ENCODE peak calls at places on chromosomes 16 and 17, in five cellular contexts. One of them, this sample, is unnamed.
A peak's percentile ranks its signal among the peaks of the same experiment; 100 is the strongest.

GRCh38 chr16:63613701-63614100 is 1508.2 kb downstream of the CDH11 start:
- DNase-seq in right atrium auricular region: no peak
- DNase-seq in mucosa of descending colon: no peak
- DNase-seq in H9: no peak
- DNase-seq in RWPE1: peak; percentile 26
- DNase-seq in this sample: no peak

GRCh38 chr17:65170839-65171238 is 33.7 kb downstream of the RGS9 start:
- DNase-seq in right atrium auricular region: peak; percentile 65
- DNase-seq in mucosa of descending colon: no peak
- DNase-seq in H9: no peak
- DNase-seq in RWPE1: no peak
- DNase-seq in this sample: no peak

GRCh38 chr17:31550389-31551056 is 159.0 kb downstream of the RAB11FIP4 start:
- DNase-seq in right atrium auricular region: no peak
- DNase-seq in mucosa of descending colon: no peak
- DNase-seq in H9: no peak
- DNase-seq in RWPE1: no peak
- DNase-seq in this sample: no peak

GRCh38 chr17:31858647-31859486 is at the start of gene COPRS:
- DNase-seq in right atrium auricular region: peak; percentile 86
- DNase-seq in mucosa of descending colon: peak; percentile 92
- DNase-seq in H9: peak; percentile 95
- DNase-seq in RWPE1: peak; percentile 93
- DNase-seq in this sample: peak; percentile 99

GRCh38 chr17:62627219-62627903 is at the start of gene MRC2:
- DNase-seq in right atrium auricular region: peak; percentile 87
- DNase-seq in mucosa of descending colon: peak; percentile 64
- DNase-seq in H9: peak; percentile 82
- DNase-seq in RWPE1: peak; percentile 65
- DNase-seq in this sample: peak; percentile 77

GRCh38 chr16:70730944-70731343 is 45.1 kb upstream of the MTSS2 start:
- DNase-seq in right atrium auricular region: no peak
- DNase-seq in mucosa of descending colon: no peak
- DNase-seq in H9: no peak
- DNase-seq in RWPE1: no peak
- DNase-seq in this sample: no peak

GRCh38 chr16:30509081-30509480 is 17.3 kb downstream of the ZNF768 start:
- DNase-seq in right atrium auricular region: no peak
- DNase-seq in mucosa of descending colon: no peak
- DNase-seq in H9: no peak
- DNase-seq in RWPE1: no peak
- DNase-seq in this sample: no peak

GRCh38 chr17:53166736-53167135 is 656.0 kb upstream of the KIF2B start:
- DNase-seq in right atrium auricular region: no peak
- DNase-seq in mucosa of descending colon: no peak
- DNase-seq in H9: no peak
- DNase-seq in RWPE1: no peak
- DNase-seq in this sample: no peak

GRCh38 chr16:68131813-68132706 is 46.9 kb downstream of the NFATC3 start:
- DNase-seq in right atrium auricular region: no peak
- DNase-seq in mucosa of descending colon: no peak
- DNase-seq in H9: no peak
- DNase-seq in RWPE1: no peak
- DNase-seq in this sample: no peak

DNA sequence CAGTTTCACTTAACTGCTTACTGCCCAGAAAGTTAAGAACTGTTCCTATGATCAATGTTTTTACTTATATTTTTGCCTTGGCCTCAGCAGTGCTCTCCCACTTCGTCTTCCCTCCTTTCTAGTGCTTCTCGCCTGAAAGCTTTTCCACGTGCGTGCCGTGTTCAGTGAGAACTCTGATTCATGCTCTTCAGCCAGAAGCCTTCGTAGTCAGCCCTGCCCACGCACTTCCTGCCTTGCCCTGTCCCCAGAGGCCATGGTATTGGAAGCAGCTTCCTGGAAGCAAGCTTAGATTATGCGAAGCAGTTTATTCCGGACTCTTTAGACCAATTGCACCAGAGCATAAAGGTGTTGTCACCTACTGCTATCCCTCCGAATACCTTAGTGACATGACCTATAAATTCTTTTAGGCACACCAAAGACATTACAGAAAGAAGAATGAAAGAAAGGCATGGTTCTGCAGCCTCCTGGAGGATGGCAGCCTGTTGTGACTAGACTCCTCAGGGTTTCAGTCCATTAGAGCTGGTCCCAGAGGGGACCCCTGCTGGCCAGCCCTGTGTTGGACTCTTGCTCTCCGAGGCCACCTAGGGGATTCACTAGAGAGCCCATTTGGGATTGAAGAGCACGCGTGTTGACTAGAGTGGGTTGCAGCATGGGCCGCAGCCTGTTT is 105.2 kb downstream of the RPTOR start:
- DNase-seq in right atrium auricular region: peak; percentile 89
- DNase-seq in mucosa of descending colon: no peak
- DNase-seq in H9: peak; percentile 85
- DNase-seq in RWPE1: peak; percentile 62
- DNase-seq in this sample: peak; percentile 45
- TF ChIP-seq CTCF in right atrium auricular region: peak; percentile 51
- TF ChIP-seq CTCF in mucosa of descending colon: no peak
- TF ChIP-seq CTCF in H9: peak; percentile 76
- TF ChIP-seq CTCF in RWPE1: no peak
- TF ChIP-seq CTCF in this sample: peak; percentile 48

GRCh38 chr16:26710475-26710874 is 356.3 kb upstream of the C16orf82 start:
- DNase-seq in right atrium auricular region: no peak
- DNase-seq in mucosa of descending colon: no peak
- DNase-seq in H9: no peak
- DNase-seq in RWPE1: no peak
- DNase-seq in this sample: no peak
- TF ChIP-seq CTCF in right atrium auricular region: no peak
- TF ChIP-seq CTCF in mucosa of descending colon: no peak
- TF ChIP-seq CTCF in H9: no peak
- TF ChIP-seq CTCF in RWPE1: no peak
- TF ChIP-seq CTCF in this sample: no peak

GRCh38 chr17:4160294-4160859 is 17.4 kb downstream of the CYB5D2 start:
- DNase-seq in right atrium auricular region: no peak
- DNase-seq in mucosa of descending colon: no peak
- DNase-seq in H9: no peak
- DNase-seq in RWPE1: peak; percentile 13
- DNase-seq in this sample: no peak

GRCh38 chr17:4159761-4160160 is 16.8 kb downstream of the CYB5D2 start:
- DNase-seq in right atrium auricular region: no peak
- DNase-seq in mucosa of descending colon: no peak
- DNase-seq in H9: no peak
- DNase-seq in RWPE1: no peak
- DNase-seq in this sample: no peak

GRCh38 chr17:4162366-4162765 is 19.4 kb downstream of the CYB5D2 start:
- DNase-seq in right atrium auricular region: no peak
- DNase-seq in mucosa of descending colon: no peak
- DNase-seq in H9: no peak
- DNase-seq in RWPE1: no peak
- DNase-seq in this sample: no peak

GRCh38 chr17:4161560-4162221 is 18.7 kb downstream of the CYB5D2 start:
- DNase-seq in right atrium auricular region: no peak
- DNase-seq in mucosa of descending colon: no peak
- DNase-seq in H9: no peak
- DNase-seq in RWPE1: peak; percentile 45
- DNase-seq in this sample: no peak

DNA sequence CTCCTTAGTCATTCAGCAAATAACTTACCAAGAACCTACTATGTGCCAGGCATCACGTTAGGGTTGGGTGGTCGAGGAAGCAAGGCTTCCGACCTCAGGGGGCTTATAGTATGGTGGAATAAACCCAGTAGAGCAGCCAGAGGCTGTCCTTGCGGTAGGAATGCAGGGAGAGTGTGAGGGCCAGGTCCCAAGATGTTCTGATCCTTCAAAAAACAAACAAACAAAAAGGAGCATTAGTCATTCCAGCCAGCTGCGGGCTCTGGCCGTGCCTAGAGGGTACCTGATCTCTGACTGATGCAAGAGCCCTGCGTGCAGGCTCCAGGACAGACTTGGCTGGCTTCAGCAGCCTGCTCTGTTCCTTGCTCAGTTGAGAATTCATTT is 18.2 kb downstream of the CYB5D2 start:
- DNase-seq in right atrium auricular region: no peak
- DNase-seq in mucosa of descending colon: no peak
- DNase-seq in H9: peak; percentile 71
- DNase-seq in RWPE1: peak; percentile 90
- DNase-seq in this sample: no peak
- TF ChIP-seq CTCF in right atrium auricular region: no peak
- TF ChIP-seq CTCF in mucosa of descending colon: no peak
- TF ChIP-seq CTCF in H9: no peak
- TF ChIP-seq CTCF in RWPE1: no peak
- TF ChIP-seq CTCF in this sample: no peak

DNA sequence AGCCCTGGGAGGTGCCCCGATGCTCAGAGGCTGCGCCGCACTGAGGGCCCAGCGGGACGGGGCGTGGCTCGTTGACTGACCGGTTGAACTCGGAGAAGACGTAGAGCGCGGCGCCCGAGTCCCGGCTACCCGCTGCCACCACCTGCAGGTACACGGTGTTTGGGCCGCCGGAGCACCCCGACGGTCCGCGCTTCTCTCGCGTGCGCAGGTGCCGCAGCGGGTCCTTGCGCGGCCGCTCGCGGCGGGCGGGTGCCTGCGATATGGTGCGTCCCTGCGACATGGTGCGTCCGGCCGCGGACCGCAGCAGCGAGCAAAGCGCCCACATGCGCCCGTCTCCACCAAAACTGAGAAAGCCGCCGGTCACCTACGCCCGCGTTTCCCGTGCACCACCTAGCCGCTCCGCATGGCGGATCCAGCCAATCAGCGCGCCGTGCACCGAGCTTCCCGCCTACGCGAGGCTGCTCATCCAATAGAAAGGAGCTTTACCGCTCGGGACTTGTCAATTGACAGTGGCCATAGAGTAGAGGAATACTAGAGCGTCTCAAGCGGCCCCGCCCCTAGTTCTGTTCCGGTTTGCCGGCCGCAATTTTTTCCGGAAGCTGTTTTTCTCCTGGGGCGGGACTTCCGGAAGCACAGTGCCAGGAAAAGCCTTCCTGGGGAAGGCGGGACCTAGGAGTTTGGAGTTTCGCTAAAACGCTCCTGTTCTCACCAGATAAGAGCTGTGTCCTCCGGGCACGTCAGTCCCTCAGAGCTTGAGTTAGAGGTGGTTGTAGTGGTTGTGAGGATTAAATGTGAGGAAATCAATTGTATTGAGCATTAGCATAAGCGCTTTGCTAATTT is at the start of gene ELAC2:
- DNase-seq in right atrium auricular region: peak; percentile 99
- DNase-seq in mucosa of descending colon: peak; percentile 98
- DNase-seq in H9: peak; percentile 99
- DNase-seq in RWPE1: peak; percentile 98
- DNase-seq in this sample: peak; percentile 97
- TF ChIP-seq CTCF in right atrium auricular region: no peak
- TF ChIP-seq CTCF in mucosa of descending colon: peak; percentile 10
- TF ChIP-seq CTCF in H9: peak; percentile 29
- TF ChIP-seq CTCF in RWPE1: peak; percentile 32
- TF ChIP-seq CTCF in this sample: no peak

DNA sequence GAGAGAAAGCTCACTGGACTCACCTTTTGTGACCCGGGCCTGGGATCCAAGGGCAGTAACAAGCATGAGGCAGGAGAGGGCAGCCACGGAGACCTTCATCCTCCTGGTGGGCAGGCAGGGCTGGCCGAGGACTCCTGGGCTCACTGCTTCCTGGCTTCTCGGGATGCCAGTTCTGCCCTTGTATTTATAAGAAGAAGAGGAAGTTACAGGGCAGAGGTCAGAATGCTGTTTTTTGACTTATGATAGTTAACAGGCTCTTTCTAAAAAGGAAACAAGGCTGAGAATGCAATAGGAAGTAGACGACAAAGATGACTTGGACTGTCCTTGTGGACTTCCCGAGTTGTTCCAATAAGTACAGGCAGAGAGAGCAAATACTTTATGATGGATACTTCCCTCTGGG is at the start of gene CCL23:
- DNase-seq in right atrium auricular region: no peak
- DNase-seq in mucosa of descending colon: no peak
- DNase-seq in H9: no peak
- DNase-seq in RWPE1: no peak
- DNase-seq in this sample: no peak
- TF ChIP-seq CTCF in right atrium auricular region: no peak
- TF ChIP-seq CTCF in mucosa of descending colon: no peak
- TF ChIP-seq CTCF in H9: peak; percentile 16
- TF ChIP-seq CTCF in RWPE1: no peak
- TF ChIP-seq CTCF in this sample: no peak

GRCh38 chr16:2047330-2048115 is at the start of the genes NTHL1 and TSC2:
- DNase-seq in right atrium auricular region: peak; percentile 99
- DNase-seq in mucosa of descending colon: peak; percentile 98
- DNase-seq in H9: peak; percentile 98
- DNase-seq in RWPE1: peak; percentile 90
- DNase-seq in this sample: peak; percentile 99
- TF ChIP-seq CTCF in right atrium auricular region: peak; percentile 52
- TF ChIP-seq CTCF in mucosa of descending colon: peak; percentile 6
- TF ChIP-seq CTCF in H9: peak; percentile 32
- TF ChIP-seq CTCF in RWPE1: no peak
- TF ChIP-seq CTCF in this sample: no peak

DNA sequence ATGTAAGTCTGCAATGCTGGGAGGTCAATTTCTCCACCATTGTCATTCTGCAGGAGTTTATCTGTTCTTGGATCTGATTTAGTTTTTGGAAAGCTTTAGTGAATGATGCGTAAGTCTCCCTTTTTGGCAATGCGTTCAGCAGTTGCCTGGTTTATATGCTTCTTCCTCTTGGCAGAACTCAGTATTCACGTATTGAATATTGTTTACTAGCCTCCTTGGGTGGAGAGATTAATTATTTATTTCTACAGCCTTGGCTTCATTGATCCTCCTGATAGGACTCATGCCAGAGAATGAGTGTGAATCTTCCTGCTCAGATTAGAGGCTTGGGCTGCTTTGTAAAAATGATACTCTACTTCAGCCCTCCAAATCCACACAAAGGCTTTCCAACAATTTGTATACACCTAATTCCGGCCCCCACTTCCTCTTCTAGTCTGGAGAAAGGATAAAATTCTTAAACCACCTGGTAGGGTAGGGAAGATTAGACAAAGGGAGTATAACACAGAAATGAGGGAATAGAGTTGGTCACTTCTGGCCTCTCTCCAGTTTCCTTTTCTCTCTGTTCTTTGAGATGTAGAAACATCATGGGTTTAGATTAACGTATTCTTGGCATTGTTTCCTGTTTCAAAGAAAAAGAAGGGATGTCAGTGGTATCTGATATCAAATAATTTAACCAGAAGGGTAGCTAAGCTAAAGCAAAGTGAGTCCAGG is 929.8 kb downstream of the KCNJ2 start:
- DNase-seq in right atrium auricular region: no peak
- DNase-seq in mucosa of descending colon: no peak
- DNase-seq in H9: no peak
- DNase-seq in RWPE1: no peak
- DNase-seq in this sample: no peak
- TF ChIP-seq CTCF in right atrium auricular region: no peak
- TF ChIP-seq CTCF in mucosa of descending colon: no peak
- TF ChIP-seq CTCF in H9: no peak
- TF ChIP-seq CTCF in RWPE1: no peak
- TF ChIP-seq CTCF in this sample: no peak

This sample was measured in GM20000.